ENCODE peak calls at places on chromosome 3, in six cellular contexts. One of them, this sample, is unnamed.

GRCh38 chr3:161371441-161372320 is at the start of gene SPTSSB:
- DNase-seq in WTC11: peak
- DNase-seq in astrocyte of the spinal cord: peak
- DNase-seq in NCI-H524: peak
- DNase-seq in gastrocnemius medialis: no peak
- DNase-seq in ovary: peak
- DNase-seq in this sample: no peak

GRCh38 chr3:147173280-147173679 is 233.1 kb downstream of the ZIC4 start:
- DNase-seq in ovary: no peak
- DNase-seq in NCI-H524: no peak
- DNase-seq in WTC11: no peak
- DNase-seq in gastrocnemius medialis: no peak
- DNase-seq in astrocyte of the spinal cord: no peak
- DNase-seq in this sample: no peak

GRCh38 chr3:42612928-42613327 is 12.4 kb downstream of the NKTR start:
- DNase-seq in gastrocnemius medialis: no peak
- DNase-seq in ovary: no peak
- DNase-seq in WTC11: no peak
- DNase-seq in astrocyte of the spinal cord: no peak
- DNase-seq in NCI-H524: no peak
- DNase-seq in this sample: no peak

GRCh38 chr3:62757045-62757444 is 118.2 kb downstream of the CADPS start:
- DNase-seq in gastrocnemius medialis: no peak
- DNase-seq in WTC11: no peak
- DNase-seq in astrocyte of the spinal cord: no peak
- DNase-seq in NCI-H524: peak
- DNase-seq in ovary: no peak
- DNase-seq in this sample: no peak

GRCh38 chr3:34009480-34009844 is 211.0 kb downstream of the PDCD6IP start:
- DNase-seq in gastrocnemius medialis: no peak
- DNase-seq in astrocyte of the spinal cord: peak
- DNase-seq in WTC11: no peak
- DNase-seq in NCI-H524: no peak
- DNase-seq in ovary: no peak
- DNase-seq in this sample: peak

GRCh38 chr3:62559831-62560445 is 186.6 kb upstream of the FEZF2 start:
- DNase-seq in astrocyte of the spinal cord: peak
- DNase-seq in NCI-H524: peak
- DNase-seq in WTC11: no peak
- DNase-seq in gastrocnemius medialis: no peak
- DNase-seq in ovary: no peak
- DNase-seq in this sample: peak

GRCh38 chr3:135412475-135412874 is 553.1 kb upstream of the PPP2R3A start:
- DNase-seq in gastrocnemius medialis: no peak
- DNase-seq in NCI-H524: peak
- DNase-seq in astrocyte of the spinal cord: no peak
- DNase-seq in WTC11: peak
- DNase-seq in ovary: no peak
- DNase-seq in this sample: no peak

GRCh38 chr3:42507252-42507651 is 4.8 kb downstream of the VIPR1 start:
- DNase-seq in ovary: no peak
- DNase-seq in gastrocnemius medialis: peak
- DNase-seq in WTC11: peak
- DNase-seq in astrocyte of the spinal cord: no peak
- DNase-seq in NCI-H524: no peak
- DNase-seq in this sample: no peak

GRCh38 chr3:52324676-52325075 is 8.6 kb downstream of the DNAH1 start:
- DNase-seq in gastrocnemius medialis: no peak
- DNase-seq in astrocyte of the spinal cord: no peak
- DNase-seq in NCI-H524: no peak
- DNase-seq in WTC11: no peak
- DNase-seq in ovary: no peak
- DNase-seq in this sample: no peak

GRCh38 chr3:25173610-25174009 is 254.5 kb upstream of the RARB start:
- DNase-seq in NCI-H524: no peak
- DNase-seq in WTC11: no peak
- DNase-seq in ovary: no peak
- DNase-seq in astrocyte of the spinal cord: no peak
- DNase-seq in gastrocnemius medialis: no peak
- DNase-seq in this sample: no peak

GRCh38 chr3:133799794-133800585 is 5.6 kb upstream of the SRPRB start:
- DNase-seq in WTC11: no peak
- DNase-seq in gastrocnemius medialis: peak
- DNase-seq in ovary: no peak
- DNase-seq in astrocyte of the spinal cord: no peak
- DNase-seq in NCI-H524: peak
- DNase-seq in this sample: peak

GRCh38 chr3:172208586-172209332 is 169.4 kb downstream of the FNDC3B start:
- DNase-seq in WTC11: peak
- DNase-seq in NCI-H524: no peak
- DNase-seq in gastrocnemius medialis: peak
- DNase-seq in astrocyte of the spinal cord: no peak
- DNase-seq in ovary: no peak
- DNase-seq in this sample: no peak

GRCh38 chr3:48215019-48215418 is 8.3 kb upstream of the CAMP start:
- DNase-seq in astrocyte of the spinal cord: no peak
- DNase-seq in ovary: no peak
- DNase-seq in NCI-H524: no peak
- DNase-seq in gastrocnemius medialis: peak
- DNase-seq in WTC11: no peak
- DNase-seq in this sample: no peak

GRCh38 chr3:139109271-139109670 is 64.6 kb upstream of the PRR23C start:
- DNase-seq in astrocyte of the spinal cord: no peak
- DNase-seq in NCI-H524: peak
- DNase-seq in WTC11: no peak
- DNase-seq in gastrocnemius medialis: no peak
- DNase-seq in ovary: no peak
- DNase-seq in this sample: no peak

GRCh38 chr3:57228734-57229505 is 1.4 kb downstream of the APPL1 start:
- DNase-seq in NCI-H524: no peak
- DNase-seq in astrocyte of the spinal cord: peak
- DNase-seq in gastrocnemius medialis: no peak
- DNase-seq in ovary: no peak
- DNase-seq in WTC11: no peak
- DNase-seq in this sample: peak

GRCh38 chr3:62597481-62597880 is 224.1 kb upstream of the FEZF2 start:
- DNase-seq in astrocyte of the spinal cord: peak
- DNase-seq in NCI-H524: no peak
- DNase-seq in WTC11: no peak
- DNase-seq in gastrocnemius medialis: no peak
- DNase-seq in ovary: no peak
- DNase-seq in this sample: no peak

GRCh38 chr3:197476126-197476525 is 79.6 kb downstream of the BDH1 start:
- DNase-seq in astrocyte of the spinal cord: no peak
- DNase-seq in ovary: no peak
- DNase-seq in WTC11: no peak
- DNase-seq in NCI-H524: no peak
- DNase-seq in gastrocnemius medialis: no peak
- DNase-seq in this sample: no peak

GRCh38 chr3:83224101-83224868 is 1462.8 kb upstream of the GBE1 start:
- DNase-seq in gastrocnemius medialis: no peak
- DNase-seq in astrocyte of the spinal cord: peak
- DNase-seq in NCI-H524: no peak
- DNase-seq in ovary: no peak
- DNase-seq in WTC11: no peak
- DNase-seq in this sample: peak

GRCh38 chr3:42635111-42635510 is 18.4 kb upstream of the ZBTB47 start:
- DNase-seq in astrocyte of the spinal cord: peak
- DNase-seq in gastrocnemius medialis: no peak
- DNase-seq in ovary: no peak
- DNase-seq in NCI-H524: no peak
- DNase-seq in WTC11: no peak
- DNase-seq in this sample: peak

GRCh38 chr3:23292432-23292831 is 89.3 kb downstream of the UBE2E2 start:
- DNase-seq in NCI-H524: no peak
- DNase-seq in WTC11: no peak
- DNase-seq in gastrocnemius medialis: no peak
- DNase-seq in ovary: no peak
- DNase-seq in astrocyte of the spinal cord: no peak
- DNase-seq in this sample: no peak

GRCh38 chr3:18988619-18989229 is 159.6 kb upstream of the KCNH8 start:
- DNase-seq in ovary: no peak
- DNase-seq in WTC11: no peak
- DNase-seq in NCI-H524: peak
- DNase-seq in gastrocnemius medialis: no peak
- DNase-seq in astrocyte of the spinal cord: peak
- DNase-seq in this sample: peak

This sample was measured in iris pigment epithelial cell.